ENCODE peak calls at places on chromosomes 1 and 21, in ten cellular contexts. One of them, this sample, is unnamed.

GRCh38 chr1:31576201-31576669 is at the start of gene TINAGL1:
- DNase-seq in heart left ventricle: peak; percentile 80
- DNase-seq in epithelial cell of esophagus: peak; percentile 83
- DNase-seq in HFF-Myc: no peak
- DNase-seq in brain microvascular endothelial cell: no peak
- DNase-seq in AG10803: no peak
- DNase-seq in fibroblast of pulmonary artery: no peak
- DNase-seq in astrocyte: no peak
- DNase-seq in heart right ventricle: peak; percentile 69
- DNase-seq in cardiac muscle cell: no peak
- DNase-seq in this sample: no peak

GRCh38 chr1:10508511-10508951 is 33.8 kb downstream of the PEX14 start:
- DNase-seq in heart left ventricle: no peak
- DNase-seq in epithelial cell of esophagus: no peak
- DNase-seq in HFF-Myc: peak; percentile 17
- DNase-seq in brain microvascular endothelial cell: no peak
- DNase-seq in AG10803: peak; percentile 34
- DNase-seq in fibroblast of pulmonary artery: no peak
- DNase-seq in astrocyte: peak; percentile 57
- DNase-seq in heart right ventricle: no peak
- DNase-seq in cardiac muscle cell: no peak
- DNase-seq in this sample: no peak

GRCh38 chr1:113479713-113480676 is 89.7 kb downstream of the MAGI3 start:
- DNase-seq in heart left ventricle: no peak
- DNase-seq in epithelial cell of esophagus: peak; percentile 30
- DNase-seq in HFF-Myc: no peak
- DNase-seq in brain microvascular endothelial cell: no peak
- DNase-seq in AG10803: no peak
- DNase-seq in fibroblast of pulmonary artery: peak; percentile 15
- DNase-seq in astrocyte: no peak
- DNase-seq in heart right ventricle: no peak
- DNase-seq in cardiac muscle cell: no peak
- DNase-seq in this sample: peak; percentile 22

GRCh38 chr1:119275930-119276215 is 92.7 kb upstream of the HAO2 start:
- DNase-seq in heart left ventricle: no peak
- DNase-seq in epithelial cell of esophagus: no peak
- DNase-seq in HFF-Myc: no peak
- DNase-seq in brain microvascular endothelial cell: no peak
- DNase-seq in AG10803: peak; percentile 39
- DNase-seq in fibroblast of pulmonary artery: no peak
- DNase-seq in astrocyte: no peak
- DNase-seq in heart right ventricle: no peak
- DNase-seq in cardiac muscle cell: peak; percentile 39
- DNase-seq in this sample: no peak

GRCh38 chr1:62325076-62325475 is 5.8 kb upstream of the KANK4 start:
- DNase-seq in heart left ventricle: no peak
- DNase-seq in epithelial cell of esophagus: peak; percentile 97
- DNase-seq in HFF-Myc: no peak
- DNase-seq in brain microvascular endothelial cell: no peak
- DNase-seq in AG10803: peak; percentile 91
- DNase-seq in fibroblast of pulmonary artery: peak; percentile 27
- DNase-seq in astrocyte: peak; percentile 78
- DNase-seq in heart right ventricle: no peak
- DNase-seq in cardiac muscle cell: peak; percentile 72
- DNase-seq in this sample: peak; percentile 65

GRCh38 chr1:186033744-186034345 is 299.7 kb downstream of the HMCN1 start:
- DNase-seq in heart left ventricle: no peak
- DNase-seq in epithelial cell of esophagus: peak; percentile 68
- DNase-seq in HFF-Myc: no peak
- DNase-seq in brain microvascular endothelial cell: peak; percentile 18
- DNase-seq in AG10803: peak; percentile 16
- DNase-seq in fibroblast of pulmonary artery: peak; percentile 61
- DNase-seq in astrocyte: no peak
- DNase-seq in heart right ventricle: no peak
- DNase-seq in cardiac muscle cell: peak; percentile 40
- DNase-seq in this sample: peak; percentile 20

GRCh38 chr1:89781494-89782126 is 39.2 kb upstream of the LRRC8D start:
- DNase-seq in heart left ventricle: no peak
- DNase-seq in epithelial cell of esophagus: no peak
- DNase-seq in HFF-Myc: no peak
- DNase-seq in brain microvascular endothelial cell: no peak
- DNase-seq in AG10803: no peak
- DNase-seq in fibroblast of pulmonary artery: peak; percentile 32
- DNase-seq in astrocyte: peak; percentile 51
- DNase-seq in heart right ventricle: no peak
- DNase-seq in cardiac muscle cell: peak; percentile 39
- DNase-seq in this sample: peak; percentile 19

GRCh38 chr1:23423415-23424170 is 955 bp downstream of the TCEA3 start:
- DNase-seq in heart left ventricle: peak; percentile 49
- DNase-seq in epithelial cell of esophagus: no peak
- DNase-seq in HFF-Myc: no peak
- DNase-seq in brain microvascular endothelial cell: no peak
- DNase-seq in AG10803: peak; percentile 5
- DNase-seq in fibroblast of pulmonary artery: no peak
- DNase-seq in astrocyte: no peak
- DNase-seq in heart right ventricle: no peak
- DNase-seq in cardiac muscle cell: no peak
- DNase-seq in this sample: no peak

GRCh38 chr1:22267413-22268257 is 124.7 kb upstream of the WNT4 start:
- DNase-seq in heart left ventricle: no peak
- DNase-seq in epithelial cell of esophagus: no peak
- DNase-seq in HFF-Myc: no peak
- DNase-seq in brain microvascular endothelial cell: no peak
- DNase-seq in AG10803: no peak
- DNase-seq in fibroblast of pulmonary artery: no peak
- DNase-seq in astrocyte: no peak
- DNase-seq in heart right ventricle: no peak
- DNase-seq in cardiac muscle cell: no peak
- DNase-seq in this sample: no peak

GRCh38 chr1:6001992-6002576 is 9.9 kb upstream of the NPHP4 start:
- DNase-seq in heart left ventricle: no peak
- DNase-seq in epithelial cell of esophagus: peak; percentile 10
- DNase-seq in HFF-Myc: no peak
- DNase-seq in brain microvascular endothelial cell: no peak
- DNase-seq in AG10803: no peak
- DNase-seq in fibroblast of pulmonary artery: no peak
- DNase-seq in astrocyte: no peak
- DNase-seq in heart right ventricle: no peak
- DNase-seq in cardiac muscle cell: no peak
- DNase-seq in this sample: no peak

GRCh38 chr1:6003568-6004411 is 11.6 kb upstream of the NPHP4 start:
- DNase-seq in heart left ventricle: no peak
- DNase-seq in epithelial cell of esophagus: no peak
- DNase-seq in HFF-Myc: no peak
- DNase-seq in brain microvascular endothelial cell: no peak
- DNase-seq in AG10803: no peak
- DNase-seq in fibroblast of pulmonary artery: no peak
- DNase-seq in astrocyte: no peak
- DNase-seq in heart right ventricle: no peak
- DNase-seq in cardiac muscle cell: no peak
- DNase-seq in this sample: no peak

GRCh38 chr1:6004412-6005123 is 12.3 kb upstream of the NPHP4 start:
- DNase-seq in heart left ventricle: no peak
- DNase-seq in epithelial cell of esophagus: no peak
- DNase-seq in HFF-Myc: no peak
- DNase-seq in brain microvascular endothelial cell: no peak
- DNase-seq in AG10803: no peak
- DNase-seq in fibroblast of pulmonary artery: no peak
- DNase-seq in astrocyte: no peak
- DNase-seq in heart right ventricle: no peak
- DNase-seq in cardiac muscle cell: no peak
- DNase-seq in this sample: no peak

GRCh38 chr1:6000444-6001288 is 8.4 kb upstream of the NPHP4 start:
- DNase-seq in heart left ventricle: no peak
- DNase-seq in epithelial cell of esophagus: no peak
- DNase-seq in HFF-Myc: no peak
- DNase-seq in brain microvascular endothelial cell: no peak
- DNase-seq in AG10803: no peak
- DNase-seq in fibroblast of pulmonary artery: no peak
- DNase-seq in astrocyte: no peak
- DNase-seq in heart right ventricle: no peak
- DNase-seq in cardiac muscle cell: no peak
- DNase-seq in this sample: no peak

GRCh38 chr1:6002714-6003501 is 10.7 kb upstream of the NPHP4 start:
- DNase-seq in heart left ventricle: peak; percentile 72
- DNase-seq in epithelial cell of esophagus: no peak
- DNase-seq in HFF-Myc: no peak
- DNase-seq in brain microvascular endothelial cell: no peak
- DNase-seq in AG10803: no peak
- DNase-seq in fibroblast of pulmonary artery: no peak
- DNase-seq in astrocyte: no peak
- DNase-seq in heart right ventricle: peak; percentile 62
- DNase-seq in cardiac muscle cell: no peak
- DNase-seq in this sample: no peak
- TF ChIP-seq CTCF in heart left ventricle: peak; percentile 24
- TF ChIP-seq CTCF in epithelial cell of esophagus: no peak
- TF ChIP-seq CTCF in HFF-Myc: no peak
- TF ChIP-seq CTCF in brain microvascular endothelial cell: no peak
- TF ChIP-seq CTCF in AG10803: no peak
- TF ChIP-seq CTCF in fibroblast of pulmonary artery: no peak
- TF ChIP-seq CTCF in astrocyte: no peak
- TF ChIP-seq CTCF in heart right ventricle: peak; percentile 32
- TF ChIP-seq CTCF in cardiac muscle cell: no peak
- TF ChIP-seq CTCF in this sample: no peak

DNA sequence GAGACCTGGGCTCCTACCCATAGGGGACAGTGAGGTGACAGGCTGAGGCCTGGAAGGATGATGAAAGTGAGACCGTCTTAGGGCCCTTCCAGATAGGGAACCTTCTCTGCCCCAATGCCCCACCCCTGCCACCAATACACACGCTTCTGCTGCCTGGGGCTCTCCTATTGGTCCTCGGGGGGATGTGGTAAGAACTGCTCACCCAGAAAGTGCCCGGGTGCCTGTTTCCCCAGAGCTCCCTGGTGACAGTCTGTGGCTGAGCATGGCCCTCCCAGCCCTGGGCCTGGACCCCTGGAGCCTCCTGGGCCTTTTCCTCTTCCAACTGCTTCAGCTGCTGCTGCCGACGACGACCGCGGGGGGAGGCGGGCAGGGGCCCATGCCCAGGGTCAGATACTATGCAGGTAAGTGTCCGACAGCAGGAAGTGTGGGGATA is 948 bp downstream of the SEMA4A start:
- DNase-seq in heart left ventricle: no peak
- DNase-seq in epithelial cell of esophagus: no peak
- DNase-seq in HFF-Myc: no peak
- DNase-seq in brain microvascular endothelial cell: no peak
- DNase-seq in AG10803: no peak
- DNase-seq in fibroblast of pulmonary artery: no peak
- DNase-seq in astrocyte: no peak
- DNase-seq in heart right ventricle: no peak
- DNase-seq in cardiac muscle cell: no peak
- DNase-seq in this sample: no peak
- H3K4me3 ChIP-seq in heart left ventricle: peak overlapping the region; percentile 19
- H3K4me3 ChIP-seq in epithelial cell of esophagus: peak overlapping the region; percentile 38
- H3K4me3 ChIP-seq in HFF-Myc: no peak overlapping the region
- H3K4me3 ChIP-seq in brain microvascular endothelial cell: no peak overlapping the region
- H3K4me3 ChIP-seq in AG10803: no peak overlapping the region
- H3K4me3 ChIP-seq in fibroblast of pulmonary artery: no peak overlapping the region
- H3K4me3 ChIP-seq in astrocyte: no peak overlapping the region
- H3K4me3 ChIP-seq in heart right ventricle: no peak overlapping the region
- H3K4me3 ChIP-seq in cardiac muscle cell: no peak overlapping the region
- H3K4me3 ChIP-seq in this sample: no peak overlapping the region

DNA sequence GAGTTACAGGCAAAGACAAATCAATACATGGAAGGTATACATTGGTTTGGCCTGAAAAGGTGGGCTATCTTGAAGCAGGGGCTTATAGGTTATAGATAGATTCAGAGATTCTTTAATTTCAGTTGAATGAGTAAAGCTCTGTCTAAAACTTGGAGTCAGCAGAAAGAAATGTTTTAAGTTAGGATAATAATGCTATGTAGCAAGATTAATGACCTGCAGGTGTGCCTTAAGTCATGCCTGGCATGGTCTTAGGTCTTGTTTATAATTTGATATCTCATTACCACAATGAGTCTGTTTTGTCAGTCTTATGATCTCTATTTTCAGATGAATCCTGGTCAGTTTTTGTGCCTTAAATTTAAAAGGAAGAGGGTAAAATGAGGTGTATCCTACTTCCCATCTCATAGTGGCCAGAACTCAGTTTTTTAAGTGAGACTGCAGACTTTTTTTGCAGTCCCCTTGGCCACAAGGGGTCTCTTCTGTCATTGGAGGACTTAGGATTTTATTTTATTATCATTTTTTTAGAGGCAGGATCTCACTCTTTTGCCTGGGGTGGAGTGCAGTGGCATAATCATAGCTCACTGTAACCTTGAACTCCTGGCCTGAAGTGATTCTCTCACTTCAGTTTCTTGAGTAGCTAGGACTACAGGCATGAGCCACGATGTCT is 21.3 kb upstream of the PGBD2 start:
- DNase-seq in heart left ventricle: no peak
- DNase-seq in epithelial cell of esophagus: no peak
- DNase-seq in HFF-Myc: no peak
- DNase-seq in brain microvascular endothelial cell: no peak
- DNase-seq in AG10803: no peak
- DNase-seq in fibroblast of pulmonary artery: no peak
- DNase-seq in astrocyte: peak; percentile 73
- DNase-seq in heart right ventricle: no peak
- DNase-seq in cardiac muscle cell: no peak
- DNase-seq in this sample: no peak
- TF ChIP-seq CTCF in heart left ventricle: no peak
- TF ChIP-seq CTCF in epithelial cell of esophagus: no peak
- TF ChIP-seq CTCF in HFF-Myc: peak; percentile 12
- TF ChIP-seq CTCF in brain microvascular endothelial cell: peak; percentile 28
- TF ChIP-seq CTCF in AG10803: no peak
- TF ChIP-seq CTCF in fibroblast of pulmonary artery: peak; percentile 4
- TF ChIP-seq CTCF in astrocyte: no peak
- TF ChIP-seq CTCF in heart right ventricle: no peak
- TF ChIP-seq CTCF in cardiac muscle cell: no peak
- TF ChIP-seq CTCF in this sample: no peak

GRCh38 chr21:32138658-32139057 is 140.2 kb downstream of the MIS18A start:
- DNase-seq in heart left ventricle: no peak
- DNase-seq in epithelial cell of esophagus: no peak
- DNase-seq in HFF-Myc: no peak
- DNase-seq in brain microvascular endothelial cell: no peak
- DNase-seq in AG10803: no peak
- DNase-seq in fibroblast of pulmonary artery: no peak
- DNase-seq in astrocyte: no peak
- DNase-seq in heart right ventricle: no peak
- DNase-seq in cardiac muscle cell: no peak
- DNase-seq in this sample: no peak

GRCh38 chr21:32140212-32141008 is 138.4 kb downstream of the MIS18A start:
- DNase-seq in heart left ventricle: no peak
- DNase-seq in epithelial cell of esophagus: no peak
- DNase-seq in HFF-Myc: peak; percentile 92
- DNase-seq in brain microvascular endothelial cell: no peak
- DNase-seq in AG10803: peak; percentile 93
- DNase-seq in fibroblast of pulmonary artery: no peak
- DNase-seq in astrocyte: no peak
- DNase-seq in heart right ventricle: no peak
- DNase-seq in cardiac muscle cell: no peak
- DNase-seq in this sample: peak; percentile 54

GRCh38 chr21:32141009-32141357 is 137.9 kb downstream of the MIS18A start:
- DNase-seq in heart left ventricle: no peak
- DNase-seq in epithelial cell of esophagus: no peak
- DNase-seq in HFF-Myc: peak; percentile 67
- DNase-seq in brain microvascular endothelial cell: no peak
- DNase-seq in AG10803: peak; percentile 91
- DNase-seq in fibroblast of pulmonary artery: no peak
- DNase-seq in astrocyte: no peak
- DNase-seq in heart right ventricle: no peak
- DNase-seq in cardiac muscle cell: no peak
- DNase-seq in this sample: peak; percentile 45

GRCh38 chr21:32147041-32147440 is 131.8 kb downstream of the MIS18A start:
- DNase-seq in heart left ventricle: no peak
- DNase-seq in epithelial cell of esophagus: no peak
- DNase-seq in HFF-Myc: no peak
- DNase-seq in brain microvascular endothelial cell: no peak
- DNase-seq in AG10803: no peak
- DNase-seq in fibroblast of pulmonary artery: no peak
- DNase-seq in astrocyte: peak; percentile 0
- DNase-seq in heart right ventricle: no peak
- DNase-seq in cardiac muscle cell: no peak
- DNase-seq in this sample: no peak

GRCh38 chr21:32143222-32143939 is 135.5 kb downstream of the MIS18A start:
- DNase-seq in heart left ventricle: peak; percentile 29
- DNase-seq in epithelial cell of esophagus: no peak
- DNase-seq in HFF-Myc: peak; percentile 99
- DNase-seq in brain microvascular endothelial cell: no peak
- DNase-seq in AG10803: peak; percentile 88
- DNase-seq in fibroblast of pulmonary artery: no peak
- DNase-seq in astrocyte: peak; percentile 4
- DNase-seq in heart right ventricle: peak; percentile 14
- DNase-seq in cardiac muscle cell: no peak
- DNase-seq in this sample: peak; percentile 70
- H3K4me3 ChIP-seq in heart left ventricle: no peak overlapping the region
- H3K4me3 ChIP-seq in epithelial cell of esophagus: no peak overlapping the region
- H3K4me3 ChIP-seq in HFF-Myc: no peak overlapping the region
- H3K4me3 ChIP-seq in brain microvascular endothelial cell: no peak overlapping the region
- H3K4me3 ChIP-seq in AG10803: no peak overlapping the region
- H3K4me3 ChIP-seq in fibroblast of pulmonary artery: no peak overlapping the region
- H3K4me3 ChIP-seq in astrocyte: no peak overlapping the region
- H3K4me3 ChIP-seq in heart right ventricle: no peak overlapping the region
- H3K4me3 ChIP-seq in cardiac muscle cell: no peak overlapping the region
- H3K4me3 ChIP-seq in this sample: no peak overlapping the region